ENCODE peak calls at places on chromosomes 6 and 20, in ten cellular contexts. Z is small intestine; X is AG04450; J is EL; H is NCI-H1694 treated with DMSO at 0.1 percent for 48 hours; N is activated CD8-positive, alpha-beta T cell treated with anti-CD3 and anti-CD28 coated beads for 36 hours; E is NCI-H2081; W is left ventricle myocardium inferior; Y is mammary epithelial cell; C is stomach. B is an unnamed sample.

GRCh38 chr20:61763740-61764400 is 301.8 kb downstream of the TAF4 start:
- DNase-seq in Z (no peak), X (no peak), J (no peak), H (no peak), N (no peak), E (no peak), W (no peak), Y (no peak), C (no peak), B (no peak)

GRCh38 chr6:151805286-151805840 is 2.1 kb upstream of the ESR1 start:
- DNase-seq in Z (no peak), X (no peak), J (no peak), H (no peak), N (no peak), E (no peak), W (peak), Y (no peak), C (no peak), B (no peak)

GRCh38 chr6:118198746-118199145 is 291.7 kb downstream of the SLC35F1 start:
- DNase-seq in Z (no peak), X (no peak), J (no peak), H (no peak), N (no peak), E (no peak), W (no peak), Y (peak), C (no peak), B (no peak)

GRCh38 chr6:155311076-155311475 is 3.2 kb downstream of the TFB1M start:
- DNase-seq in Z (no peak), X (no peak), J (no peak), H (no peak), N (no peak), E (peak), W (no peak), Y (no peak), C (peak), B (no peak)

GRCh38 chr6:24752503-24752902 is 22.2 kb upstream of the GMNN start:
- DNase-seq in Z (no peak), X (no peak), J (no peak), H (no peak), N (no peak), E (no peak), W (no peak), Y (no peak), C (peak), B (no peak)

GRCh38 chr20:21520702-21521595 is 7.1 kb upstream of the NKX2-2 start:
- DNase-seq in Z (no peak), X (no peak), J (no peak), H (no peak), N (no peak), E (peak), W (no peak), Y (no peak), C (no peak), B (no peak)

GRCh38 chr6:157107915-157108651 is 215.2 kb downstream of the TMEM242 start:
- DNase-seq in Z (peak), X (peak), J (peak), H (peak), N (peak), E (no peak), W (no peak), Y (peak), C (no peak), B (no peak)

GRCh38 chr20:34200020-34200419 is 41.2 kb upstream of the ASIP start:
- DNase-seq in Z (no peak), X (no peak), J (no peak), H (no peak), N (no peak), E (no peak), W (no peak), Y (no peak), C (no peak), B (no peak)

GRCh38 chr6:44332585-44332984 is 9.9 kb upstream of the SPATS1 start:
- DNase-seq in Z (no peak), X (no peak), J (no peak), H (no peak), N (no peak), E (no peak), W (no peak), Y (no peak), C (no peak), B (peak)

GRCh38 chr20:23201658-23202057 is 115.5 kb upstream of the CD93 start:
- DNase-seq in Z (no peak), X (no peak), J (no peak), H (no peak), N (no peak), E (no peak), W (no peak), Y (no peak), C (no peak), B (no peak)

GRCh38 chr6:52403627-52404026 is 16.5 kb upstream of the EFHC1 start:
- DNase-seq in Z (peak), X (no peak), J (no peak), H (peak), N (no peak), E (peak), W (peak), Y (peak), C (peak), B (no peak)

GRCh38 chr6:53064726-53065265 is 408 bp upstream of the FBXO9 start:
- DNase-seq in Z (peak), X (peak), J (peak), H (peak), N (peak), E (peak), W (peak), Y (peak), C (peak), B (peak)

GRCh38 chr6:136740050-136740974 is 52.0 kb downstream of the MAP3K5 start:
- DNase-seq in Z (no peak), X (peak), J (no peak), H (no peak), N (no peak), E (no peak), W (no peak), Y (no peak), C (no peak), B (peak)

GRCh38 chr20:6397115-6397514 is 274.3 kb upstream of the FERMT1 start:
- DNase-seq in Z (no peak), X (no peak), J (no peak), H (no peak), N (no peak), E (no peak), W (no peak), Y (no peak), C (no peak), B (no peak)

GRCh38 chr6:118656822-118657451 is 5.5 kb upstream of the CEP85L start:
- DNase-seq in Z (peak), X (no peak), J (no peak), H (no peak), N (peak), E (no peak), W (no peak), Y (no peak), C (no peak), B (no peak)

GRCh38 chr20:44747166-44748004 is 1.7 kb downstream of the KCNK15 start:
- DNase-seq in Z (peak), X (peak), J (peak), H (peak), N (peak), E (peak), W (peak), Y (peak), C (peak), B (peak)

GRCh38 chr6:54617730-54618129 is 228.8 kb upstream of the FAM83B start:
- DNase-seq in Z (peak), X (peak), J (peak), H (no peak), N (no peak), E (no peak), W (no peak), Y (no peak), C (no peak), B (no peak)

GRCh38 chr6:72826033-72826432 is 204.2 kb downstream of the KCNQ5 start:
- DNase-seq in Z (no peak), X (no peak), J (peak), H (no peak), N (no peak), E (no peak), W (no peak), Y (peak), C (no peak), B (no peak)

GRCh38 chr6:17987576-17988421 is at the start of gene KIF13A:
- DNase-seq in Z (peak), X (no peak), J (peak), H (peak), N (peak), E (peak), W (peak), Y (peak), C (peak), B (peak)

GRCh38 chr6:4355241-4355640 is 219.9 kb upstream of the ECI2 start:
- DNase-seq in Z (no peak), X (no peak), J (peak), H (no peak), N (no peak), E (no peak), W (no peak), Y (peak), C (peak), B (no peak)

GRCh38 chr6:39426057-39426592 is 103.6 kb upstream of the KCNK16 start:
- DNase-seq in Z (no peak), X (no peak), J (peak), H (no peak), N (no peak), E (peak), W (no peak), Y (peak), C (no peak), B (peak)

GRCh38 chr6:144969154-144969553 is 684.0 kb downstream of the UTRN start:
- DNase-seq in Z (no peak), X (no peak), J (no peak), H (no peak), N (no peak), E (no peak), W (no peak), Y (no peak), C (no peak), B (no peak)

GRCh38 chr6:109739671-109740070 is 48.6 kb downstream of the FIG4 start:
- DNase-seq in Z (no peak), X (no peak), J (no peak), H (no peak), N (no peak), E (no peak), W (no peak), Y (no peak), C (no peak), B (no peak)

GRCh38 chr6:51678905-51679620 is 408.4 kb downstream of the PKHD1 start:
- DNase-seq in Z (no peak), X (no peak), J (no peak), H (no peak), N (no peak), E (peak), W (no peak), Y (peak), C (no peak), B (no peak)

GRCh38 chr6:144416773-144417172 is 131.6 kb downstream of the UTRN start:
- DNase-seq in Z (no peak), X (no peak), J (no peak), H (no peak), N (no peak), E (no peak), W (no peak), Y (no peak), C (no peak), B (no peak)

B was measured in NCI-H2227 treated with DMSO at 0.1 percent for 48 hours.